ENCODE peak calls at places on chromosomes 12 and 14, in ten cellular contexts. One of them, this sample, is unnamed.

GRCh38 chr12:108127654-108128053 is 1.4 kb upstream of the WSCD2 start:
- DNase-seq in esophagus squamous epithelium: no peak
- DNase-seq in uterus: no peak
- DNase-seq in heart right ventricle: no peak
- DNase-seq in lung: no peak
- DNase-seq in astrocyte of the cerebellum: no peak
- DNase-seq in tibial nerve: no peak
- DNase-seq in foreskin fibroblast: no peak
- DNase-seq in GM12865: no peak
- DNase-seq in CD8-positive, alpha-beta memory T cell: no peak
- DNase-seq in this sample: no peak

GRCh38 chr12:75699728-75700496 is 188.5 kb upstream of the KRR1 start:
- DNase-seq in esophagus squamous epithelium: no peak
- DNase-seq in uterus: no peak
- DNase-seq in heart right ventricle: peak; percentile 46
- DNase-seq in lung: no peak
- DNase-seq in astrocyte of the cerebellum: no peak
- DNase-seq in tibial nerve: no peak
- DNase-seq in foreskin fibroblast: peak; percentile 87
- DNase-seq in GM12865: no peak
- DNase-seq in CD8-positive, alpha-beta memory T cell: no peak
- DNase-seq in this sample: no peak

GRCh38 chr12:112380663-112381420 is 1.4 kb downstream of the HECTD4 start:
- DNase-seq in esophagus squamous epithelium: no peak
- DNase-seq in uterus: no peak
- DNase-seq in heart right ventricle: no peak
- DNase-seq in lung: no peak
- DNase-seq in astrocyte of the cerebellum: no peak
- DNase-seq in tibial nerve: no peak
- DNase-seq in foreskin fibroblast: peak; percentile 36
- DNase-seq in GM12865: no peak
- DNase-seq in CD8-positive, alpha-beta memory T cell: no peak
- DNase-seq in this sample: peak; percentile 13

GRCh38 chr12:113463746-113464743 is 7.6 kb downstream of the LHX5 start:
- DNase-seq in esophagus squamous epithelium: no peak
- DNase-seq in uterus: no peak
- DNase-seq in heart right ventricle: no peak
- DNase-seq in lung: no peak
- DNase-seq in astrocyte of the cerebellum: no peak
- DNase-seq in tibial nerve: no peak
- DNase-seq in foreskin fibroblast: peak; percentile 31
- DNase-seq in GM12865: no peak
- DNase-seq in CD8-positive, alpha-beta memory T cell: no peak
- DNase-seq in this sample: no peak

GRCh38 chr12:11941601-11942360 is 129.0 kb upstream of the BCL2L14 start:
- DNase-seq in esophagus squamous epithelium: no peak
- DNase-seq in uterus: no peak
- DNase-seq in heart right ventricle: no peak
- DNase-seq in lung: no peak
- DNase-seq in astrocyte of the cerebellum: peak; percentile 93
- DNase-seq in tibial nerve: no peak
- DNase-seq in foreskin fibroblast: peak; percentile 74
- DNase-seq in GM12865: no peak
- DNase-seq in CD8-positive, alpha-beta memory T cell: no peak
- DNase-seq in this sample: no peak

GRCh38 chr14:51472881-51473280 is 178.8 kb upstream of the FRMD6 start:
- DNase-seq in esophagus squamous epithelium: no peak
- DNase-seq in uterus: no peak
- DNase-seq in heart right ventricle: no peak
- DNase-seq in lung: no peak
- DNase-seq in astrocyte of the cerebellum: no peak
- DNase-seq in tibial nerve: no peak
- DNase-seq in foreskin fibroblast: peak; percentile 64
- DNase-seq in GM12865: no peak
- DNase-seq in CD8-positive, alpha-beta memory T cell: no peak
- DNase-seq in this sample: peak; percentile 77

GRCh38 chr14:70268760-70269159 is 80.0 kb upstream of the SLC8A3 start:
- DNase-seq in esophagus squamous epithelium: no peak
- DNase-seq in uterus: no peak
- DNase-seq in heart right ventricle: no peak
- DNase-seq in lung: no peak
- DNase-seq in astrocyte of the cerebellum: no peak
- DNase-seq in tibial nerve: no peak
- DNase-seq in foreskin fibroblast: no peak
- DNase-seq in GM12865: no peak
- DNase-seq in CD8-positive, alpha-beta memory T cell: no peak
- DNase-seq in this sample: no peak

GRCh38 chr12:75311369-75311768 is 18.8 kb downstream of the CAPS2 start:
- DNase-seq in esophagus squamous epithelium: no peak
- DNase-seq in uterus: no peak
- DNase-seq in heart right ventricle: no peak
- DNase-seq in lung: no peak
- DNase-seq in astrocyte of the cerebellum: no peak
- DNase-seq in tibial nerve: no peak
- DNase-seq in foreskin fibroblast: no peak
- DNase-seq in GM12865: no peak
- DNase-seq in CD8-positive, alpha-beta memory T cell: no peak
- DNase-seq in this sample: no peak

GRCh38 chr12:56120158-56120846 is 2.2 kb downstream of the ZC3H10 start:
- DNase-seq in esophagus squamous epithelium: no peak
- DNase-seq in uterus: no peak
- DNase-seq in heart right ventricle: no peak
- DNase-seq in lung: no peak
- DNase-seq in astrocyte of the cerebellum: no peak
- DNase-seq in tibial nerve: no peak
- DNase-seq in foreskin fibroblast: no peak
- DNase-seq in GM12865: no peak
- DNase-seq in CD8-positive, alpha-beta memory T cell: no peak
- DNase-seq in this sample: no peak

GRCh38 chr12:130162771-130163460 is 652 bp downstream of the FZD10 start:
- DNase-seq in esophagus squamous epithelium: no peak
- DNase-seq in uterus: no peak
- DNase-seq in heart right ventricle: no peak
- DNase-seq in lung: no peak
- DNase-seq in astrocyte of the cerebellum: no peak
- DNase-seq in tibial nerve: no peak
- DNase-seq in foreskin fibroblast: peak; percentile 3
- DNase-seq in GM12865: no peak
- DNase-seq in CD8-positive, alpha-beta memory T cell: no peak
- DNase-seq in this sample: no peak
- H3K4me3 ChIP-seq in esophagus squamous epithelium: peak overlapping the region; percentile 72
- H3K4me3 ChIP-seq in uterus: peak overlapping the region; percentile 35
- H3K4me3 ChIP-seq in heart right ventricle: peak overlapping the region; percentile 49
- H3K4me3 ChIP-seq in lung: peak overlapping the region; percentile 8
- H3K4me3 ChIP-seq in astrocyte of the cerebellum: no peak overlapping the region
- H3K4me3 ChIP-seq in tibial nerve: no peak overlapping the region
- H3K4me3 ChIP-seq in foreskin fibroblast: no peak overlapping the region
- H3K4me3 ChIP-seq in GM12865: no peak overlapping the region
- H3K4me3 ChIP-seq in CD8-positive, alpha-beta memory T cell: no peak overlapping the region
- H3K4me3 ChIP-seq in this sample: peak overlapping the region; percentile 40

DNA sequence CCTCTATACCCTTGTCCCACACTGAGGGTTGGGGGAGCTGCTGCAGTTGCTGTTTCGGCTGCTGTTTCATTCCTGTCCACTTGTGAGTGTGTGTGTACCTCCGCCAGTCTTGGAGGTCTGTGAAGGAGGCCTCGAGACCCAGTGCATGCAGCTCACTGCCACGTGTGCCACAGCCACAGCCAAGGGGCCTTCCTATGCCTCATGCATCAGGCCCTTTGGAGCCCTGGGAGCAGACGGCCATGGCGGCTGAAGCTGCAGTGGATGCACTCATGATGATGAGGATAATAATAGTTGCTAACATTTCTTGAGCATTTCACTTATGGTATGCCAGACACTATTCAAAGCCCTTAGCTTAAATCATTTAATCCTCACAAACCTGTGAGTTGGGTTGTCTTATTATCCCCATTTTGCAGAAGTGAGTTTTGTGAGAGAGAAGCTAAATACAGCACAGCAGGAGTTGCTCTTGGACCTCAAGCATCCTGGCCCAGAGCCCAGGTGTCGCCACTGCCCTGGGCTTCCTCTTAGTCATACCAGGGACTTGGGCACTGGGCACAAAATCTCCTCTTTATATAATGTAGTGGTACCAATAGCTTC is 156.6 kb downstream of the PRKCH start:
- DNase-seq in esophagus squamous epithelium: no peak
- DNase-seq in uterus: no peak
- DNase-seq in heart right ventricle: peak; percentile 61
- DNase-seq in lung: peak; percentile 72
- DNase-seq in astrocyte of the cerebellum: no peak
- DNase-seq in tibial nerve: no peak
- DNase-seq in foreskin fibroblast: peak; percentile 82
- DNase-seq in GM12865: peak; percentile 79
- DNase-seq in CD8-positive, alpha-beta memory T cell: no peak
- DNase-seq in this sample: no peak
- H3K4me3 ChIP-seq in esophagus squamous epithelium: no peak overlapping the region
- H3K4me3 ChIP-seq in uterus: no peak overlapping the region
- H3K4me3 ChIP-seq in heart right ventricle: no peak overlapping the region
- H3K4me3 ChIP-seq in lung: no peak overlapping the region
- H3K4me3 ChIP-seq in astrocyte of the cerebellum: no peak overlapping the region
- H3K4me3 ChIP-seq in tibial nerve: no peak overlapping the region
- H3K4me3 ChIP-seq in foreskin fibroblast: no peak overlapping the region
- H3K4me3 ChIP-seq in GM12865: peak overlapping the region; percentile 54
- H3K4me3 ChIP-seq in CD8-positive, alpha-beta memory T cell: peak overlapping the region; percentile 1
- H3K4me3 ChIP-seq in this sample: no peak overlapping the region

GRCh38 chr12:68933564-68933893 is 558 bp upstream of the CPM start:
- DNase-seq in esophagus squamous epithelium: no peak
- DNase-seq in uterus: no peak
- DNase-seq in heart right ventricle: no peak
- DNase-seq in lung: no peak
- DNase-seq in astrocyte of the cerebellum: no peak
- DNase-seq in tibial nerve: no peak
- DNase-seq in foreskin fibroblast: no peak
- DNase-seq in GM12865: no peak
- DNase-seq in CD8-positive, alpha-beta memory T cell: no peak
- DNase-seq in this sample: no peak

GRCh38 chr12:68932123-68932700 is 759 bp downstream of the CPM start:
- DNase-seq in esophagus squamous epithelium: no peak
- DNase-seq in uterus: no peak
- DNase-seq in heart right ventricle: no peak
- DNase-seq in lung: peak; percentile 34
- DNase-seq in astrocyte of the cerebellum: no peak
- DNase-seq in tibial nerve: no peak
- DNase-seq in foreskin fibroblast: no peak
- DNase-seq in GM12865: peak; percentile 6
- DNase-seq in CD8-positive, alpha-beta memory T cell: no peak
- DNase-seq in this sample: no peak

GRCh38 chr12:68932701-68933563 is at the start of gene CPM:
- DNase-seq in esophagus squamous epithelium: no peak
- DNase-seq in uterus: peak; percentile 31
- DNase-seq in heart right ventricle: peak; percentile 43
- DNase-seq in lung: peak; percentile 78
- DNase-seq in astrocyte of the cerebellum: no peak
- DNase-seq in tibial nerve: no peak
- DNase-seq in foreskin fibroblast: peak; percentile 83
- DNase-seq in GM12865: peak; percentile 50
- DNase-seq in CD8-positive, alpha-beta memory T cell: peak; percentile 59
- DNase-seq in this sample: peak; percentile 71

GRCh38 chr12:68934392-68934791 is 1.4 kb upstream of the CPM start:
- DNase-seq in esophagus squamous epithelium: no peak
- DNase-seq in uterus: no peak
- DNase-seq in heart right ventricle: no peak
- DNase-seq in lung: no peak
- DNase-seq in astrocyte of the cerebellum: no peak
- DNase-seq in tibial nerve: no peak
- DNase-seq in foreskin fibroblast: no peak
- DNase-seq in GM12865: no peak
- DNase-seq in CD8-positive, alpha-beta memory T cell: no peak
- DNase-seq in this sample: no peak

GRCh38 chr12:68930178-68930577 is 2.8 kb downstream of the CPM start:
- DNase-seq in esophagus squamous epithelium: no peak
- DNase-seq in uterus: no peak
- DNase-seq in heart right ventricle: no peak
- DNase-seq in lung: no peak
- DNase-seq in astrocyte of the cerebellum: no peak
- DNase-seq in tibial nerve: no peak
- DNase-seq in foreskin fibroblast: no peak
- DNase-seq in GM12865: no peak
- DNase-seq in CD8-positive, alpha-beta memory T cell: no peak
- DNase-seq in this sample: no peak
- H3K4me3 ChIP-seq in esophagus squamous epithelium: peak overlapping the region; percentile 47
- H3K4me3 ChIP-seq in uterus: no peak overlapping the region
- H3K4me3 ChIP-seq in heart right ventricle: no peak overlapping the region
- H3K4me3 ChIP-seq in lung: no peak overlapping the region
- H3K4me3 ChIP-seq in astrocyte of the cerebellum: no peak overlapping the region
- H3K4me3 ChIP-seq in tibial nerve: no peak overlapping the region
- H3K4me3 ChIP-seq in foreskin fibroblast: no peak overlapping the region
- H3K4me3 ChIP-seq in GM12865: no peak overlapping the region
- H3K4me3 ChIP-seq in CD8-positive, alpha-beta memory T cell: no peak overlapping the region
- H3K4me3 ChIP-seq in this sample: no peak overlapping the region

GRCh38 chr12:39618701-39619100 is 902 bp downstream of the ABCD2 start:
- DNase-seq in esophagus squamous epithelium: no peak
- DNase-seq in uterus: no peak
- DNase-seq in heart right ventricle: no peak
- DNase-seq in lung: no peak
- DNase-seq in astrocyte of the cerebellum: no peak
- DNase-seq in tibial nerve: no peak
- DNase-seq in foreskin fibroblast: no peak
- DNase-seq in GM12865: peak; percentile 47
- DNase-seq in CD8-positive, alpha-beta memory T cell: no peak
- DNase-seq in this sample: no peak

GRCh38 chr12:39616666-39617065 is 2.9 kb downstream of the ABCD2 start:
- DNase-seq in esophagus squamous epithelium: no peak
- DNase-seq in uterus: no peak
- DNase-seq in heart right ventricle: no peak
- DNase-seq in lung: no peak
- DNase-seq in astrocyte of the cerebellum: no peak
- DNase-seq in tibial nerve: no peak
- DNase-seq in foreskin fibroblast: no peak
- DNase-seq in GM12865: no peak
- DNase-seq in CD8-positive, alpha-beta memory T cell: no peak
- DNase-seq in this sample: no peak

GRCh38 chr12:39617887-39618286 is 1.7 kb downstream of the ABCD2 start:
- DNase-seq in esophagus squamous epithelium: no peak
- DNase-seq in uterus: no peak
- DNase-seq in heart right ventricle: no peak
- DNase-seq in lung: no peak
- DNase-seq in astrocyte of the cerebellum: no peak
- DNase-seq in tibial nerve: no peak
- DNase-seq in foreskin fibroblast: no peak
- DNase-seq in GM12865: peak; percentile 71
- DNase-seq in CD8-positive, alpha-beta memory T cell: no peak
- DNase-seq in this sample: no peak

GRCh38 chr12:39613525-39613924 is 6.1 kb downstream of the ABCD2 start:
- DNase-seq in esophagus squamous epithelium: no peak
- DNase-seq in uterus: no peak
- DNase-seq in heart right ventricle: no peak
- DNase-seq in lung: no peak
- DNase-seq in astrocyte of the cerebellum: no peak
- DNase-seq in tibial nerve: no peak
- DNase-seq in foreskin fibroblast: no peak
- DNase-seq in GM12865: no peak
- DNase-seq in CD8-positive, alpha-beta memory T cell: no peak
- DNase-seq in this sample: no peak

DNA sequence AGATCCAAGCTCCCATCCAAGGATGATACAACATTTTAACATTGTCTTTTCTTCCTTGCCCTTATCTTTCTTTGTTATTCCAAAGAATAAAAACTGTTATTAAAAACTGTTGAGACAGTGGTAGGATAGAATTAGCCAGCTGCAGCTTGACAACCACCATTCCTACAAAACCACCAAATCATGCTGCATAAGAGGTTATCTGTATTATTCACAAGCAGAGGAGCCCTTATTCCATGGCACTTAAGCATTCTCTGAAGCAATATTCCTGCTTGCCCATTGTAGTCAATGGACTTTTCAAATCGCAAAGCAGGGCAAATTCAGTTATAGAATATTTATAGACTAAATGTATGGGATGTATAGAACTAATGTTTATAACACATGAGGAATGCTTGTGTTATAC is 3.4 kb downstream of the ABCD2 start:
- DNase-seq in esophagus squamous epithelium: no peak
- DNase-seq in uterus: no peak
- DNase-seq in heart right ventricle: no peak
- DNase-seq in lung: no peak
- DNase-seq in astrocyte of the cerebellum: no peak
- DNase-seq in tibial nerve: no peak
- DNase-seq in foreskin fibroblast: no peak
- DNase-seq in GM12865: no peak
- DNase-seq in CD8-positive, alpha-beta memory T cell: no peak
- DNase-seq in this sample: no peak
- H3K4me3 ChIP-seq in esophagus squamous epithelium: peak overlapping the region; percentile 7
- H3K4me3 ChIP-seq in uterus: no peak overlapping the region
- H3K4me3 ChIP-seq in heart right ventricle: peak overlapping the region; percentile 55
- H3K4me3 ChIP-seq in lung: no peak overlapping the region
- H3K4me3 ChIP-seq in astrocyte of the cerebellum: no peak overlapping the region
- H3K4me3 ChIP-seq in tibial nerve: no peak overlapping the region
- H3K4me3 ChIP-seq in foreskin fibroblast: no peak overlapping the region
- H3K4me3 ChIP-seq in GM12865: peak overlapping the region; percentile 75
- H3K4me3 ChIP-seq in CD8-positive, alpha-beta memory T cell: peak overlapping the region; percentile 65
- H3K4me3 ChIP-seq in this sample: no peak overlapping the region

This sample was measured in WERI-Rb-1.